ENCODE peak calls at places on chromosomes 2 and 18, in eight cellular contexts. X is kidney tubule cell, N is AG08396, C is RKO, O is GM13976, V is iris pigment epithelial cell, G is breast epithelium, Z is body of pancreas. T is an unnamed sample.

GRCh38 chr18:66013976-66014375 is 263.2 kb downstream of the CDH7 start:
- DNase-seq in Z (no peak), V (peak), G (no peak), X (no peak), O (no peak), C (peak), N (no peak), T (no peak)

GRCh38 chr2:171216631-171217030 is 55.9 kb upstream of the TLK1 start:
- DNase-seq in G (no peak), V (no peak), C (no peak), O (no peak), N (no peak), X (no peak), Z (no peak), T (no peak)

GRCh38 chr18:66966171-66966570 is 362.3 kb upstream of the CDH19 start:
- DNase-seq in O (no peak), V (no peak), X (no peak), N (no peak), Z (no peak), G (no peak), C (no peak), T (peak)

GRCh38 chr2:200300650-200301314 is 5.7 kb upstream of the SPATS2L start:
- DNase-seq in N (peak), O (no peak), Z (no peak), C (no peak), G (peak), X (peak), V (peak), T (no peak)

GRCh38 chr2:57881998-57882884 is 164.4 kb upstream of the VRK2 start:
- DNase-seq in O (no peak), Z (no peak), V (peak), N (peak), C (peak), X (peak), G (no peak), T (no peak)

GRCh38 chr2:220555961-220556360 is 928.5 kb downstream of the SLC4A3 start:
- DNase-seq in G (no peak), N (no peak), Z (no peak), C (no peak), X (peak), O (no peak), V (peak), T (no peak)

GRCh38 chr2:14944562-14945346 is 312.2 kb downstream of the LRATD1 start:
- DNase-seq in V (peak), C (peak), X (peak), N (no peak), Z (peak), G (no peak), O (no peak), T (peak)

GRCh38 chr2:12035029-12035720 is 288.7 kb downstream of the LPIN1 start:
- DNase-seq in N (no peak), Z (no peak), C (no peak), V (no peak), G (no peak), O (no peak), X (no peak), T (no peak)

GRCh38 chr18:34224423-34225217 is at the start of gene NOL4:
- DNase-seq in N (peak), V (peak), O (peak), Z (peak), X (peak), C (no peak), G (peak), T (peak)

GRCh38 chr18:13070460-13070859 is 79.3 kb downstream of the CEP192 start:
- DNase-seq in V (peak), O (no peak), N (no peak), Z (no peak), C (no peak), G (no peak), X (no peak), T (no peak)

GRCh38 chr18:50218432-50219197 is 23.7 kb upstream of the MYO5B start:
- DNase-seq in O (peak), V (peak), Z (peak), G (no peak), N (no peak), X (peak), C (peak), T (peak)